ENCODE peak calls at places on chromosomes 12 and 14, in four cellular contexts. H is GM12878, J is HepG2, T is K562. Z is an unnamed sample.

GRCh38 chr14:61503167-61503801 is 181.9 kb downstream of the PRKCH start:
- DNase-seq in H (peak; percentile 94), J (no peak), T (no peak), Z (no peak)

GRCh38 chr12:113333877-113334785 is 778 bp downstream of the SLC8B1 start:
- DNase-seq in H (no peak), J (no peak), T (no peak), Z (no peak)

GRCh38 chr12:90211017-90211416 is 502.4 kb upstream of the ATP2B1 start:
- DNase-seq in H (no peak), J (no peak), T (no peak), Z (no peak)

GRCh38 chr14:21106191-21106505 is 5.3 kb downstream of the TMEM253 start:
- DNase-seq in H (no peak), J (no peak), T (no peak), Z (no peak)

GRCh38 chr12:132451172-132451835 is 38.6 kb upstream of the FBRSL1 start:
- DNase-seq in H (no peak), J (no peak), T (no peak), Z (no peak)

GRCh38 chr14:51182166-51182565 is 57.9 kb upstream of the TMX1 start:
- DNase-seq in H (no peak), J (no peak), T (no peak), Z (no peak)

GRCh38 chr14:96417254-96417653 is 25.3 kb downstream of the AK7 start:
- DNase-seq in H (no peak), J (no peak), T (no peak), Z (no peak)

GRCh38 chr14:23141706-23142467 is 22.8 kb upstream of the CEBPE start:
- DNase-seq in H (no peak), J (no peak), T (no peak), Z (no peak)

GRCh38 chr12:56884421-56884820 is 49.8 kb downstream of the SDR9C7 start:
- DNase-seq in H (no peak), J (no peak), T (no peak), Z (no peak)

GRCh38 chr14:103023881-103024473 is 33.4 kb downstream of the CDC42BPB start:
- DNase-seq in H (no peak), J (no peak), T (no peak), Z (no peak)

GRCh38 chr14:58882577-58883018 is 244.8 kb downstream of the DACT1 start:
- DNase-seq in H (no peak), J (no peak), T (no peak), Z (no peak)

GRCh38 chr12:101823891-101824290 is 6.9 kb downstream of the GNPTAB start:
- DNase-seq in H (no peak), J (peak; percentile 21), T (peak; percentile 61), Z (peak; percentile 87)

GRCh38 chr14:68628605-68629310 is 164.1 kb downstream of the ZFP36L1 start:
- DNase-seq in H (no peak), J (peak; percentile 19), T (no peak), Z (peak; percentile 54)

GRCh38 chr14:33897878-33898535 is 52.9 kb downstream of the EGLN3 start:
- DNase-seq in H (no peak), J (no peak), T (no peak), Z (no peak)

GRCh38 chr12:53482626-53483165 is 16.6 kb downstream of the MAP3K12 start:
- DNase-seq in H (no peak), J (no peak), T (no peak), Z (no peak)

GRCh38 chr14:77007975-77008421 is 20.5 kb downstream of the IRF2BPL start:
- DNase-seq in H (no peak), J (no peak), T (no peak), Z (no peak)

GRCh38 chr12:102454330-102454729 is 26.0 kb downstream of the IGF1 start:
- DNase-seq in H (no peak), J (no peak), T (no peak), Z (no peak)

GRCh38 chr14:79369359-79370332 is 841.7 kb downstream of the DIO2 start:
- DNase-seq in H (no peak), J (no peak), T (no peak), Z (no peak)

DNA sequence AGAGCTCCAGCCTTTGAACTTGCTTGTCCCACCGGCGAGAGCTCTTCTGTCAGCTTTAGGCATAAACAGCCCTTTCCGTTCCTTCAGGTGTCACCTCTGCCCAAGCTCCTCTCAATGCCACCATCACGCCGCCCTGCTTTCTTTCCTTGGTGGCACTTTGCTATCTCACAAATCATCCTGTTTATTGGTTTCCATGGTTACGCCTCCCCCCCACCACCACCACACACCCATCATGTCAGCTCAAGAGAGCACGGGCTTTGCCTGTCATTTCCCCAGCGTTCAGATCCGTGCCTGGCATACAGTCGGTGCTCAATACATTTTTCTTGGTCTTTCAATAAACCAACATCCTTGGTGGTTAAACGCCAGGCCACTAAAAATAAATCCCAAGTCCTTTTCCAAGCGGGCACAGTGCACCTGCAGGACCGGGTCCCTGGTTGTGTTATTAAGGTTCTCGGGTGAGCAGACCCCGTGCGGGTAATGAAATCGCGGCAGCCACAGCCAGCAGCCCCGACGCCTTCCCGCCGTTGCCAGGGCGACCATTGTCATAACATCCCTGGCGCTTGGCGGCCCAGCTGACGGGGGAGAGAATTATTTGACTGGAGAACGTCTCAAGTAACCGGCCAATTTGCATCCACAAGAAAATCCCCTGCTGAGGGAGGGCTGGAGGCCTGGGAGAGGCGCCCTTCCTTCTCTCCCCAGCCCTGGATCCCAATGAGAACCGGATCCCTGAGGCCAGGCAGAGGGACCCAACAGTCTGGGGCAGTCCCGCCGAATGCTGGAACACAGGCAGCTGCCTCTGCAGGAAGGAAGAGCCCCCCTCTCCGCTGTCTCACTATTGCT is 92.9 kb downstream of the KSR2 start:
- DNase-seq in H (no peak), J (no peak), T (no peak), Z (peak; percentile 95)
- H3K4me2 ChIP-seq in H (peak overlapping the region; percentile 34), J (no peak overlapping the region), T (no peak overlapping the region), Z (peak overlapping the region; percentile 75)

GRCh38 chr12:92139634-92140555 is 5.8 kb downstream of the BTG1 start:
- DNase-seq in H (no peak), J (no peak), T (no peak), Z (peak; percentile 38)
- TF ChIP-seq POLR2AphosphoS5 in H (peak; percentile 83), J (no peak), T (no peak), Z (no peak)

GRCh38 chr12:130933269-130933995 is 20.3 kb upstream of the ADGRD1 start:
- DNase-seq in H (no peak), J (no peak), T (no peak), Z (no peak)
- TF ChIP-seq JUNB in H (no peak), J (no peak), T (no peak), Z (no peak)

GRCh38 chr12:89179983-89180382 is 172.3 kb downstream of the DUSP6 start:
- DNase-seq in H (no peak), J (no peak), T (no peak), Z (no peak)
- H3K4me2 ChIP-seq in H (no peak overlapping the region), J (no peak overlapping the region), T (no peak overlapping the region), Z (no peak overlapping the region)

GRCh38 chr12:4849024-4849594 is 60.6 kb upstream of the KCNA1 start:
- DNase-seq in H (no peak), J (peak; percentile 30), T (peak; percentile 42), Z (peak; percentile 35)

DNA sequence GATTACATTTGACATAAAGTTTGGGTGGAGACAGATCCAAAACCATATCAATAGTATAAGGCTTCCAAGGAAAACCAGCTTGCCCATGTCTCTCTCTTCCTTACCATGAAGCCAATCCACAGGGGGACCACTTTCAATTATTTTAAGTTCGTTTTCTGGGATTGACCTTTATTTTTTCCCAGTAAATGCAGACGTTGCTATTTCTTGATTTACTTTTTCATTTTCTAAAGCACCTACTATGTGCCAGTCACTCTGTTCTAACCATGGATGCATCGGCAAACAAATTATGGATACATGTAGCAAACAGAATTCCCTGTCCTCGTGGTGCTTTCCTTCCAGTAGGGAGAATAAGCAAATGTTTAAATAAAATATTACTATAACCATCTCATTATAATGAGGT is 65.8 kb upstream of the KCNA1 start:
- DNase-seq in H (no peak), J (no peak), T (no peak), Z (no peak)
- TF ChIP-seq POLR2AphosphoS5 in H (no peak), J (no peak), T (no peak), Z (no peak)

GRCh38 chr12:104413330-104413729 is 43.4 kb upstream of the CHST11 start:
- DNase-seq in H (no peak), J (no peak), T (no peak), Z (no peak)

GRCh38 chr12:104416160-104416559 is 40.6 kb upstream of the CHST11 start:
- DNase-seq in H (no peak), J (no peak), T (no peak), Z (no peak)

GRCh38 chr12:104415308-104415980 is 41.3 kb upstream of the CHST11 start:
- DNase-seq in H (no peak), J (no peak), T (no peak), Z (no peak)

GRCh38 chr12:104416637-104417036 is 40.1 kb upstream of the CHST11 start:
- DNase-seq in H (no peak), J (no peak), T (no peak), Z (no peak)

DNA sequence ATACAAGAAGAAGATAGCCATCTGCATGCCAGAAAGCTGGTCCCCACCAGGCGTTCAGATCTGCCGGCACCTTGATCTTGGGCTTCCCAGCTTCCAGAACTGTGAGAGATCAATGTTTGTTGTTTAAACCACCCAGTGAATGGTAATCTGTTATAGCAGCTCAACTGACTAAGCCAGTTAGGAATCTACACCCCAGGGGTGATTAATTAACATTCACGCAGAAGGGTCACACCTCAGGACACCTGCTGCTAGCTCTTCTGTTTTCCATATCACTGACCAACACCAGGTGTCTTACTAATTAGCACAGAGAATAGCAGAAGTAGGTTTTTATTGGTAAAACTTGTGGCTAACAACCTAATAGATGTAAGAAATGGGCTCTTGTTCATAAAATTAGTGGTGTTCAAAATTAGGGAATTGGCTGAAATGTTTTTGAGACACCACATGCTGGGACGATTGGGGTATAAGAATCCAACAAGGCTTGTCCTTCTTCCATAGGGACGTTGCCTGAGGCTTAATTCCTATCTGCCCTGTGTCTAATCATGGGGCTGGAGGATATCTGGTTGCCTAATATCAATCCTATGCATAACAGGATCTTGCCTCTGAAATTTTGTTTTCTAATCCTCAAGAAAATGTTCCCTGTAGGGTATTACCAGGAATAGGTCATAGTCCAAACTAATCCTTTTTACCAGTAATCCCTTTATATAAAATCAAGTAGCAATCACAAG is 42.0 kb upstream of the CHST11 start:
- DNase-seq in H (no peak), J (no peak), T (no peak), Z (peak; percentile 80)
- TF ChIP-seq JUNB in H (no peak), J (no peak), T (no peak), Z (no peak)

GRCh38 chr14:24299255-24300191 is at the start of the genes DHRS1 and NOP9:
- DNase-seq in H (peak; percentile 65), J (peak; percentile 93), T (peak; percentile 90), Z (peak; percentile 96)

GRCh38 chr14:24296341-24297157 is 3.0 kb downstream of the DHRS1 start:
- DNase-seq in H (peak; percentile 82), J (peak; percentile 90), T (peak; percentile 57), Z (peak; percentile 84)

GRCh38 chr14:24300326-24300980 is 803 bp downstream of the NOP9 start:
- DNase-seq in H (no peak), J (no peak), T (no peak), Z (no peak)

GRCh38 chr14:24298892-24299254 is 707 bp downstream of the DHRS1 start:
- DNase-seq in H (no peak), J (peak; percentile 82), T (peak; percentile 33), Z (peak; percentile 30)

GRCh38 chr14:24297190-24297964 is 2.2 kb downstream of the DHRS1 start:
- DNase-seq in H (no peak), J (peak; percentile 87), T (no peak), Z (peak; percentile 84)
- H3K4me2 ChIP-seq in H (peak overlapping the region; percentile 31), J (peak overlapping the region; percentile 34), T (no peak overlapping the region), Z (no peak overlapping the region)

GRCh38 chr12:9103050-9103854 is 12.5 kb downstream of the A2M start:
- DNase-seq in H (no peak), J (no peak), T (no peak), Z (no peak)
- TF ChIP-seq POLR2AphosphoS5 in H (no peak), J (peak; percentile 54), T (no peak), Z (no peak)

GRCh38 chr12:27343255-27344000 is 10.8 kb downstream of the BMAL2 start:
- DNase-seq in H (no peak), J (no peak), T (no peak), Z (peak; percentile 28)
- TF ChIP-seq JUNB in H (no peak), J (no peak), T (no peak), Z (no peak)